ENCODE peak calls at places on chromosome 13, in four cellular contexts. M, H, Q and S are unnamed samples. For H3K4me1, the result is how much of the 10 kb centered on the place peaks cover.

GRCh38 chr13:104382941-104383340 is 1316.7 kb upstream of the SLC10A2 start:
- DNase-seq in M (no peak), H (no peak), Q (no peak), S (no peak)

GRCh38 chr13:28658796-28659610 is at the start of gene POMP:
- DNase-seq in M (peak), H (peak), Q (peak), S (peak)

GRCh38 chr13:48586591-48587103 is 53.8 kb upstream of the RCBTB2 start:
- DNase-seq in M (no peak), H (no peak), Q (no peak), S (no peak)

GRCh38 chr13:103876571-103876970 is 810.4 kb upstream of the SLC10A2 start:
- DNase-seq in M (no peak), H (no peak), Q (no peak), S (no peak)

GRCh38 chr13:99086149-99086868 is 108.4 kb upstream of the DOCK9 start:
- DNase-seq in M (no peak), H (no peak), Q (peak), S (peak)

GRCh38 chr13:65091031-65091430 is 2139.1 kb downstream of the PCDH9 start:
- DNase-seq in M (no peak), H (no peak), Q (no peak), S (no peak)

GRCh38 chr13:97194473-97194872 is 27.7 kb upstream of the MBNL2 start:
- DNase-seq in M (no peak), H (no peak), Q (no peak), S (no peak)

GRCh38 chr13:22693691-22694090 is 487.1 kb upstream of the SGCG start:
- DNase-seq in M (no peak), H (no peak), Q (no peak), S (no peak)

GRCh38 chr13:39684531-39685137 is 29.2 kb downstream of the COG6 start:
- DNase-seq in M (peak), H (no peak), Q (no peak), S (peak)

GRCh38 chr13:109569938-109570711 is 216.3 kb downstream of the IRS2 start:
- DNase-seq in M (no peak), H (no peak), Q (no peak), S (peak)

GRCh38 chr13:87669379-87669978 is 1.7 kb upstream of the SLITRK5 start:
- DNase-seq in M (peak), H (no peak), Q (no peak), S (no peak)

GRCh38 chr13:58619396-58620113 is 988.0 kb downstream of the PCDH17 start:
- DNase-seq in M (no peak), H (no peak), Q (no peak), S (no peak)

GRCh38 chr13:72782717-72783116 is 784 bp downstream of the PIBF1 start:
- DNase-seq in M (no peak), H (no peak), Q (no peak), S (no peak)

GRCh38 chr13:41188584-41188983 is 5.8 kb downstream of the KBTBD7 start:
- DNase-seq in M (no peak), H (no peak), Q (no peak), S (no peak)

GRCh38 chr13:20390526-20391175 is 135.0 kb downstream of the CRYL1 start:
- DNase-seq in M (no peak), H (no peak), Q (no peak), S (no peak)

GRCh38 chr13:47678201-47678963 is 322.7 kb downstream of the SUCLA2 start:
- DNase-seq in M (no peak), H (no peak), Q (no peak), S (no peak)

GRCh38 chr13:45769072-45769471 is 67.0 kb downstream of the CBY2 start:
- DNase-seq in M (no peak), H (no peak), Q (no peak), S (no peak)

GRCh38 chr13:41075034-41075433 is 13.7 kb downstream of the WBP4 start:
- DNase-seq in M (no peak), H (no peak), Q (no peak), S (peak)

GRCh38 chr13:26022538-26023292 is 29.1 kb downstream of the SHISA2 start:
- DNase-seq in M (no peak), H (peak), Q (peak), S (no peak)

GRCh38 chr13:40272776-40273139 is 393.7 kb downstream of the FOXO1 start:
- DNase-seq in M (no peak), H (no peak), Q (no peak), S (no peak)

GRCh38 chr13:63085851-63086250 is 1670.2 kb upstream of the PCDH20 start:
- DNase-seq in M (no peak), H (no peak), Q (no peak), S (no peak)

GRCh38 chr13:67064920-67065319 is 165.2 kb downstream of the PCDH9 start:
- DNase-seq in M (no peak), H (no peak), Q (no peak), S (no peak)

GRCh38 chr13:51726446-51727185 is 77.3 kb downstream of the DHRS12 start:
- DNase-seq in M (no peak), H (no peak), Q (no peak), S (no peak)

GRCh38 chr13:37656247-37656940 is 57.8 kb upstream of the POSTN start:
- DNase-seq in M (no peak), H (no peak), Q (no peak), S (no peak)

GRCh38 chr13:46523972-46524737 is 28.8 kb upstream of the LRCH1 start:
- DNase-seq in M (no peak), H (no peak), Q (no peak), S (no peak)

GRCh38 chr13:48602296-48603040 is 51.3 kb upstream of the CYSLTR2 start:
- DNase-seq in M (no peak), H (no peak), Q (no peak), S (no peak)

GRCh38 chr13:95160112-95160906 is 140.9 kb downstream of the ABCC4 start:
- DNase-seq in M (peak), H (no peak), Q (no peak), S (no peak)

GRCh38 chr13:110261166-110262081 is 45.5 kb downstream of the COL4A1 start:
- DNase-seq in M (no peak), H (no peak), Q (no peak), S (no peak)

GRCh38 chr13:25977216-25977615 is 74.6 kb downstream of the SHISA2 start:
- DNase-seq in M (no peak), H (no peak), Q (peak), S (no peak)

GRCh38 chr13:106484084-106484754 is 51.2 kb downstream of the EFNB2 start:
- DNase-seq in M (no peak), H (no peak), Q (no peak), S (no peak)
- H3K27ac ChIP-seq in M (no peak), H (peak), Q (no peak), S (no peak)

DNA sequence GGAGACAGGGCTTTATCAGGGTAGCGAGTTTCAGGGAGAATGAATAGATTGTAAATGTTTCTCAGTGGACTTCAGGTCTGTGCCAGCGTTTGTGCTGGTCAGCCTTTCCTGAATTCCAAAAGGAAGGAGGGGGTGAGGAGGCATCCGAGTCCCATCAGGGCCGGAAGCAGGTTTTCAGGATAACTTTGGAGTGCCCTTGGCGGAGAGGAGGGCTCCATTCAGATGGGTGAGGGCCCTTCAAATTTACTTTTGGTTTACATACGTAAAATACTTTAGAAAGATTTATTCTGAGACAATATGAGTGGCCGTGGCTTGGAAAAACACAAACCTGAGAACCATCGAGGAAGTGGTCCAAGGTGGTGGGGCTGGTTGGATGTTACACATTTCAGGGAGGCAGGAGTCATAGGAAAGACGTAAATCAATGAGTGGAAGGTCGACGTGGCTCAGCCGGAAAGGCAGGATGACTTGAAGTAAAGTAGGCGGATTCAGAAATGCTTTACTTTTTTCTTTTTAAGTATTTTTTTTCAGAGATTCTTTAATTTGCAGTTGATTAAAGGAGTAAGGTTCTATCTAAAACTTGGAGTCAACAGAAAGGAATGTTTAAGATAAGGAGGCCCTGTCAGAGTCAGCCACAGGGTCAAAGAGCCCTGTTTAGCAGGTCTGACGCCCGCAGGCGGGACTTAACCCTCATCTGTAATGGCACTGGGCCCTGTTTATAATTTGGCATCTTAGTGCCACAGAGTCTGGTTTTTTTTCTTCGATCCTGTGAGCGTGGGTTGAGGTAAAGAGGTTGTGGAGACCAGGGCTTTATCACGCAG is 32.8 kb downstream of the ATP11A start:
- DNase-seq in M (peak), H (no peak), Q (peak), S (no peak)
- H3K4me1 ChIP-seq in M (half or more), H (under half), Q (half or more), S (under half)

DNA sequence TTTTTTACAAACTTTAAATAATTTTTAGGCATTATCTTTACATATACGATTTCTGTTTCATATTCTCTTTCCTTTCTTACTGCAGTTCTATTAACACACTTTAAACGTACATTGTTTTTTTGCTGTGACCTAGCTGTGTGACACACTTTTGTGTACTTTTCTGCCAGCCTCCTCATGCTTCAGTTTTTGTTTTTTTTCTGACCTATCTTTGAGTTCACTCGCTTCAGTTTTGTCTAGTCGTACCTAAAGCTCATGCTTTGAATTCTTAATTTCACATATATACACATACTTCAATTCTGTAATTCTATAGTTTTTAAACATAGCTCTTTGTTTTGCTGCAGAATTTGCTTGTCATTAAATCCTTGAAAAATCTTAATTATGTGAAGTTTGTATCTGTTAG is 150.4 kb downstream of the PDS5B start:
- DNase-seq in M (no peak), H (no peak), Q (no peak), S (no peak)
- H3K4me3 ChIP-seq in M (no peak), H (peak), Q (no peak), S (peak)

GRCh38 chr13:31846984-31847752 is 107.8 kb downstream of the RXFP2 start:
- DNase-seq in M (no peak), H (no peak), Q (peak), S (no peak)
- H3K27ac ChIP-seq in M (no peak), H (peak), Q (no peak), S (no peak)

GRCh38 chr13:111924676-111925075 is 142.3 kb upstream of the SOX1 start:
- DNase-seq in M (no peak), H (no peak), Q (no peak), S (no peak)
- H3K4me1 ChIP-seq in M (under half), H (under half), Q (under half), S (under half)

GRCh38 chr13:36343766-36344165 is 2.4 kb downstream of the SPART start:
- DNase-seq in M (no peak), H (no peak), Q (no peak), S (no peak)

GRCh38 chr13:36344886-36345437 is 1.2 kb downstream of the SPART start:
- DNase-seq in M (no peak), H (no peak), Q (no peak), S (peak)

GRCh38 chr13:36346222-36347083 is at the start of gene SPART:
- DNase-seq in M (peak), H (peak), Q (peak), S (peak)

GRCh38 chr13:36344173-36344572 is 2.0 kb downstream of the SPART start:
- DNase-seq in M (no peak), H (no peak), Q (no peak), S (no peak)

GRCh38 chr13:36345438-36346221 is 564 bp downstream of the SPART start:
- DNase-seq in M (peak), H (peak), Q (peak), S (peak)
- H3K4me3 ChIP-seq in M (peak), H (peak), Q (peak), S (peak)